ENCODE peak calls at places on chromosomes 3 and 15, in eight cellular contexts. I is nephron progenitor cell, E is Caco-2, T is uterus, F is foreskin fibroblast, G is brain microvascular endothelial cell, O is GM06990, N is OCI-LY7. S is an unnamed sample.
A peak's percentile ranks its signal among the peaks of the same experiment; 100 is the strongest.

GRCh38 chr3:12353796-12354505 is 65.1 kb downstream of the PPARG start:
- DNase-seq in I (no peak), E (peak; percentile 36), T (no peak), F (peak; percentile 69), G (no peak), O (no peak), N (no peak), S (no peak)

GRCh38 chr3:129622933-129623332 is 16.5 kb upstream of the PLXND1 start:
- DNase-seq in I (no peak), E (no peak), T (no peak), F (no peak), G (no peak), O (no peak), N (no peak), S (no peak)

GRCh38 chr15:78168591-78168990 is 19.4 kb downstream of the IDH3A start:
- DNase-seq in I (no peak), E (no peak), T (no peak), F (no peak), G (no peak), O (no peak), N (peak; percentile 64), S (no peak)

GRCh38 chr15:70127288-70127746 is 29.6 kb upstream of the TLE3 start:
- DNase-seq in I (no peak), E (no peak), T (no peak), F (no peak), G (no peak), O (no peak), N (no peak), S (no peak)

GRCh38 chr3:53379898-53380297 is 32.6 kb upstream of the DCP1A start:
- DNase-seq in I (no peak), E (no peak), T (no peak), F (no peak), G (no peak), O (no peak), N (no peak), S (no peak)

GRCh38 chr15:82830427-82831173 is 21.2 kb downstream of the WHAMM start:
- DNase-seq in I (no peak), E (no peak), T (no peak), F (no peak), G (no peak), O (no peak), N (no peak), S (peak; percentile 14)

GRCh38 chr15:71508081-71508682 is 302.2 kb upstream of the NR2E3 start:
- DNase-seq in I (no peak), E (no peak), T (no peak), F (no peak), G (no peak), O (peak; percentile 59), N (no peak), S (peak; percentile 60)

GRCh38 chr15:74222231-74222511 is 14.0 kb upstream of the CCDC33 start:
- DNase-seq in I (no peak), E (no peak), T (no peak), F (no peak), G (no peak), O (no peak), N (no peak), S (no peak)

GRCh38 chr15:62798536-62798935 is 244.0 kb upstream of the TPM1 start:
- DNase-seq in I (no peak), E (peak; percentile 52), T (no peak), F (no peak), G (no peak), O (no peak), N (no peak), S (no peak)

GRCh38 chr3:33364531-33365128 is 75.6 kb downstream of the UBP1 start:
- DNase-seq in I (no peak), E (no peak), T (no peak), F (peak; percentile 35), G (peak; percentile 54), O (no peak), N (no peak), S (no peak)

GRCh38 chr3:118809696-118810498 is 224.7 kb downstream of the IGSF11 start:
- DNase-seq in I (no peak), E (no peak), T (no peak), F (no peak), G (no peak), O (peak; percentile 57), N (no peak), S (peak; percentile 43)

GRCh38 chr3:64264491-64265109 is 39.3 kb upstream of the PRICKLE2 start:
- DNase-seq in I (no peak), E (no peak), T (peak; percentile 30), F (no peak), G (peak; percentile 41), O (no peak), N (no peak), S (no peak)

GRCh38 chr15:61157933-61158332 is 71.2 kb downstream of the RORA start:
- DNase-seq in I (no peak), E (no peak), T (peak; percentile 49), F (no peak), G (no peak), O (no peak), N (no peak), S (no peak)

GRCh38 chr3:124559650-124560405 is 170.4 kb upstream of the UMPS start:
- DNase-seq in I (peak; percentile 77), E (peak; percentile 72), T (peak; percentile 74), F (peak; percentile 60), G (peak; percentile 84), O (no peak), N (peak; percentile 65), S (peak; percentile 79)

GRCh38 chr3:32176989-32177701 is 61.3 kb upstream of the CMTM8 start:
- DNase-seq in I (peak; percentile 60), E (peak; percentile 55), T (no peak), F (peak; percentile 59), G (peak; percentile 78), O (no peak), N (peak; percentile 67), S (peak; percentile 52)
- TF ChIP-seq CTCF in I (peak; percentile 66), E (peak; percentile 63), T (peak; percentile 41), F (peak; percentile 51), G (peak; percentile 74), O (peak; percentile 76), N (peak; percentile 87), S (peak; percentile 68)

GRCh38 chr3:44628716-44629115 is 3.9 kb downstream of the ZNF197 start:
- DNase-seq in I (no peak), E (no peak), T (no peak), F (no peak), G (no peak), O (no peak), N (no peak), S (no peak)

GRCh38 chr3:44624696-44625528 is at the start of gene ZNF197:
- DNase-seq in I (peak; percentile 83), E (peak; percentile 88), T (peak; percentile 81), F (peak; percentile 87), G (peak; percentile 83), O (peak; percentile 73), N (peak; percentile 66), S (peak; percentile 79)
- TF ChIP-seq CTCF in I (no peak), E (peak; percentile 4), T (no peak), F (no peak), G (peak; percentile 11), O (no peak), N (no peak), S (no peak)

GRCh38 chr3:86991482-86991815 is 500 bp upstream of the VGLL3 start:
- DNase-seq in I (no peak), E (no peak), T (no peak), F (no peak), G (no peak), O (no peak), N (no peak), S (no peak)

GRCh38 chr3:86991840-86992430 is 986 bp upstream of the VGLL3 start:
- DNase-seq in I (no peak), E (no peak), T (peak; percentile 18), F (no peak), G (peak; percentile 58), O (no peak), N (no peak), S (no peak)

GRCh38 chr3:86990171-86990733 is 697 bp downstream of the VGLL3 start:
- DNase-seq in I (peak; percentile 41), E (peak; percentile 78), T (peak; percentile 56), F (no peak), G (no peak), O (no peak), N (no peak), S (peak; percentile 25)

GRCh38 chr3:86989611-86990010 is 1.3 kb downstream of the VGLL3 start:
- DNase-seq in I (no peak), E (no peak), T (peak; percentile 39), F (no peak), G (no peak), O (no peak), N (no peak), S (no peak)

DNA sequence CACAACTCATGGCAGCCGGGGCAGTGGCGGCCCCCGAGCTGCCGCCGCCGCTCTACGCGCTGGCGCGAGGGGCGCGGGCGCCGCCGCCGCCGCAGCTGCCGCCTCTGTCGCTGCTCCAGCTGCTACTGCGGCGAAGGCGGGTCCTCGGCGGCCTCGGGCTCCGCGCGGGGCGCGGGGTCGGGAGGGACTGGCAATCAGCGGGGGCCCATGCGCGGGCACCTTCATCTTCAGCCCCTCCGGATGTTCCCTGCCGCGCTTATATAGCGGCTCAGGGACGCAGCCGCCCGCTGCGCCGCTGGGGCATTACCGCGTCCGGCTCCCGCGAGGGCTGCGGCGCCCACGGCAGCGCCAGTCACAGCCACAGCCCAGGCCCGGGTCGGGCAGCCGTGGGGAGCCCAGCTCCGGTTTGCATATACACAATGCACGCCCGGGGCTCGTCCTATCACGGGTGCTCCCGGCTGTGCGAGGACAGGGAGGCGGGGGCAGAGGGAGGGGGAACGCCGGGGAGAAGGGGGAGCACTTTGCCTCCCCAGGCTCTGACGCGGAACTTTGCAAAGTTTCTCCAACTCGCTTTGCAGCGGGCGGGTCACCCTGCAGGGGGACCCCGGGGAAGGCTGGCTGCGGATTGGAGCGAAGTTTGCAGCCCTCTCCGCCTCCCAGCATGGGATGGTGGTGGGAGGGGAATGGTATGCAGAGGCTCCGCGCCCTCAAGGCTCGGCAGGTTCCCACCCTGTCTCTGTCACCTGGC is at the start of gene VGLL3:
- DNase-seq in I (peak; percentile 78), E (peak; percentile 86), T (peak; percentile 81), F (peak; percentile 88), G (peak; percentile 95), O (no peak), N (no peak), S (peak; percentile 35)
- TF ChIP-seq CTCF in I (no peak), E (peak; percentile 27), T (no peak), F (peak; percentile 33), G (peak; percentile 62), O (no peak), N (no peak), S (no peak)

GRCh38 chr15:92693922-92694331 is 38.4 kb upstream of the FAM174B start:
- DNase-seq in I (peak; percentile 37), E (peak; percentile 71), T (no peak), F (no peak), G (peak; percentile 31), O (no peak), N (peak; percentile 21), S (no peak)
- TF ChIP-seq CTCF in I (no peak), E (peak; percentile 71), T (no peak), F (peak; percentile 29), G (peak; percentile 71), O (peak; percentile 37), N (peak; percentile 59), S (no peak)